ENCODE peak calls at places on chromosomes 2 and 18, in nine cellular contexts. B is A549, G is prostate gland, A is breast epithelium, J is transverse colon, V is lower leg skin, T is H1, Q is adrenal gland, D is tibial nerve. C is an unnamed sample.

GRCh38 chr2:181680055-181680936 is at the start of gene NEUROD1:
- DNase-seq in B (peak), G (no peak), A (no peak), J (no peak), V (no peak), T (peak), Q (no peak), D (no peak), C (peak)

GRCh38 chr2:197294260-197294659 is 16.3 kb downstream of the ANKRD44 start:
- DNase-seq in B (no peak), G (no peak), A (no peak), J (no peak), V (no peak), T (no peak), Q (no peak), D (no peak), C (no peak)

GRCh38 chr2:182893666-182894065 is 27.2 kb upstream of the FRZB start:
- DNase-seq in B (no peak), G (no peak), A (no peak), J (no peak), V (no peak), T (no peak), Q (no peak), D (no peak), C (no peak)

GRCh38 chr2:101474752-101475384 is at the start of gene RFX8:
- DNase-seq in B (no peak), G (no peak), A (no peak), J (no peak), V (no peak), T (no peak), Q (no peak), D (peak), C (peak)

GRCh38 chr2:5453648-5454390 is 238.4 kb upstream of the SOX11 start:
- DNase-seq in B (no peak), G (no peak), A (no peak), J (no peak), V (no peak), T (no peak), Q (no peak), D (no peak), C (no peak)

GRCh38 chr2:150866431-150866830 is 379.0 kb upstream of the RND3 start:
- DNase-seq in B (no peak), G (no peak), A (no peak), J (no peak), V (no peak), T (no peak), Q (no peak), D (no peak), C (no peak)

GRCh38 chr2:61905372-61906186 is at the start of gene COMMD1:
- DNase-seq in B (peak), G (peak), A (peak), J (peak), V (peak), T (no peak), Q (peak), D (peak), C (peak)

GRCh38 chr2:49278561-49278960 is 124.2 kb upstream of the FSHR start:
- DNase-seq in B (no peak), G (no peak), A (no peak), J (no peak), V (no peak), T (no peak), Q (no peak), D (no peak), C (no peak)

GRCh38 chr2:230650585-230651137 is 62.0 kb upstream of the CAB39 start:
- DNase-seq in B (no peak), G (no peak), A (no peak), J (no peak), V (no peak), T (no peak), Q (no peak), D (no peak), C (no peak)

GRCh38 chr2:187051350-187051749 is 202.4 kb upstream of the ZSWIM2 start:
- DNase-seq in B (no peak), G (no peak), A (no peak), J (no peak), V (no peak), T (no peak), Q (no peak), D (no peak), C (no peak)
- TF ChIP-seq CTCF in B (no peak), G (no peak), A (no peak), J (no peak), V (no peak), T (no peak), Q (no peak), D (no peak), C (no peak)

DNA sequence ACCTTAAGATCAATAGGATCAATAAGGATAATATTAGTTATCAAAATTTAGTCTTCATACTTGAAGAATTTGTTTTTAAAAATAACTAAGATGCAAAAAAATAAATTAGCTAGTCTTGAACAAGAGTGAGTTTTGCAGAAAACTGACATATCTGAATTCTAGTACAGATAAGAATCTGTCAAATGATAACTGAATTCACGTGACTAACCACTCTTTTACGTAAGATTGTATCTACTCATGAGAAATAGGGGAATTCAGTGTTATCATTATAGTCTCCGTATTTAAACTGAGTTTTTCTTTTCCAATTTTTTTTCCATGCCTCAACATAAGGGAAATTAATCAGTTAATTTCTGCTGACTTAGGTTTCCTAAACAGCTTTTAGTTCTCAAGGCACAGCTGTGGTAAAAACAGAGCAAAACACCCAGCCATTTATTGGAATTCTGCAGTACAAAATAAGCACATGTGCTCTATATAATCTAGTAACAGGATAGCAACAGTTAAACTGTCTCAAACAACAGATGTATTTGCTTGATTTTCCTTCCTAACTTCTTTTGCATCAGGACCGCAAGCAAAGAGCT is 19.1 kb downstream of the SLC40A1 start:
- DNase-seq in B (no peak), G (no peak), A (no peak), J (no peak), V (no peak), T (no peak), Q (no peak), D (no peak), C (no peak)
- TF ChIP-seq POLR2A in B (no peak), G (no peak), A (no peak), J (no peak), V (no peak), T (no peak), Q (no peak), D (no peak), C (no peak)

DNA sequence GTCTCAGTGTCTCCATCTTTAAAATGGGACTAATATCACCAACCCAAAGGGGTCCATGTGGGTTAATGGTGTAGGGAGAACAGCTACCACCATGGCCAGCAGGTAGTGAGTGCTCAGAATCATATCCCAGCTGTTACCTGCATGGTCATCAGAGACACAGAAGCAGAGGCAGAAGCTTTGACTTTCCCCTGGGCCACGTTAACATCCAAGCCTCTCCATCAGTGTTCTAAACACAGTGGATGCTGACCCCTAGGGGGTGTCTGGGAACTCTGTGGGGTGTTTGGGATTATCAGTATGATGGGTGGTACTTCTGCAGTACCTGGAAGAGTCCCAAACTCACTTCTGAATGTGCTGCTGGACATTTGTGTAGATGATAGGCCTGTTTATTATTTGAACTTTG is 93.6 kb downstream of the GYPC start:
- DNase-seq in B (no peak), G (no peak), A (no peak), J (no peak), V (no peak), T (no peak), Q (no peak), D (no peak), C (no peak)
- TF ChIP-seq CTCF in B (no peak), G (no peak), A (no peak), J (no peak), V (no peak), T (no peak), Q (peak), D (no peak), C (no peak)

DNA sequence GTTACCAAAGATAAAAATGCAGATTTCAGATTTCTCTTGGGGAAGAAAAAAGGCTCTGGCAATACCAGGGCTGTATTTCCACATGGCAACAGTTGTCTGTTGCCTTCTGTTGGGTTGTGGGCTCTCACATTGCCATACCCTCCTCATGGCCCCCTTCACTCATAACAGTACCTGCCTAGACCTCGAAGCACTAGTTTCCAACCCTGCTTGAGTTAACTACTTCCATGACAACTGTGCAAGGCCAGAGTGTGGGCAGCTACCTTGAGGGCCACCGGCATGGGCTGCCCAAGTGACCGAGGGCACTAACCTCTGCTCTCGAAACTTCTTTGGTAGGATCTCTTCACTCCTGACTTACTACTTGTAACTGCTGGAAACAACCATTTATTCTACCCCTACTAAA is 2.5 kb upstream of the ACTR3 start:
- DNase-seq in B (no peak), G (no peak), A (no peak), J (no peak), V (no peak), T (no peak), Q (no peak), D (no peak), C (no peak)
- TF ChIP-seq POLR2A in B (no peak), G (no peak), A (no peak), J (no peak), V (no peak), T (no peak), Q (no peak), D (no peak), C (no peak)

DNA sequence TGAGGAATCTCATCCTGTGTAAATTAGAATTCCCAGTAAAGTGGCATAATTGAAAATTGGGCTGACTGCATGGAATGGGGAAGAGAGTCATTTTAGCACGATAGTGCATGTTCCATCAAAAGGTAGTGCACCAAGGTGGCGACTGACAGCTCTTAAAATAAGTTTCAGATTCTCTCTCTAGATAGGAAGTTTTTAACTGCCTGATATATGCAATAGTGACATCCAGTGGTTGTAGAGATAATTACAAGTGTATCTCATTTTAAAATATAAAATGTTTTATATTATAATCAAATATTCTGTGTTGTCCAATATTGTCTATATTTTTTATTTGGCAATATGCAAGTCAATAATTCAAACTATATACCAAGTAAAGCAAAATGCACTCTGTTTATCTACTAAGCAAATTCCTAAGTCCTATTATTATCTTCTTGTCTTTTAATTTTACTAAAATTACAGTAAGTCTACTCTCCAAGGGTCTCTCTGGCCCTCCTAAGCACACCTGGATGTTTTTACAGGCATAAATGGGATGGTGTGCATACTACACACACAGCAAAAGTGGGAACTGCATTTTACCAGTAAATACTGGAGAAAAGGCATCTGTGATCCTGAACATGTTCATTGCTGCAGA is 397.7 kb upstream of the HNRNPA3 start:
- DNase-seq in B (peak), G (no peak), A (no peak), J (no peak), V (no peak), T (no peak), Q (no peak), D (no peak), C (no peak)
- TF ChIP-seq CTCF in B (peak), G (peak), A (peak), J (peak), V (no peak), T (peak), Q (peak), D (peak), C (peak)

DNA sequence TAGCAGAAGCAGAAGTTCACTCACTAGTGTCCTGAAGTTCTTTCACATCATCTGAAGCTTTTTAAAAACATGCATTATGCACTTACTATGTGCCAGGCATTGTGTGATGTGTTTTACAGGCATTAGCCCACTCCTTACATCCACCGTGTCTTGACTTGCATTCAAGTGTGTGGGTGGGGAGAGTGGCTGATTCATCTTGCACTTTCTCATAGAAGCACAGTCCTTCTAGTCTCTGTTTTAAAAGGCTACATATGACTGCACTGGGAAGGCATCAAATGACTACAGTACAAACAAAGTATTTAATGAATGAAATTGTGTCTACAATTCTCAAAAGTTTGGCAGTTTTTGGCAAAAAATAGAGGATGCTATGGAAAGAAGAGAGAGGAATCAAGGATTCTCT is 21.6 kb upstream of the DSC3 start:
- DNase-seq in B (no peak), G (no peak), A (no peak), J (no peak), V (no peak), T (no peak), Q (no peak), D (no peak), C (no peak)
- TF ChIP-seq POLR2A in B (no peak), G (no peak), A (no peak), J (no peak), V (no peak), T (no peak), Q (no peak), D (no peak), C (no peak)

GRCh38 chr18:75044791-75045190 is 164.1 kb downstream of the PTGR3 start:
- DNase-seq in B (no peak), G (no peak), A (no peak), J (no peak), V (no peak), T (no peak), Q (no peak), D (no peak), C (no peak)

GRCh38 chr18:75045249-75045648 is 163.7 kb downstream of the PTGR3 start:
- DNase-seq in B (no peak), G (no peak), A (no peak), J (no peak), V (no peak), T (no peak), Q (no peak), D (no peak), C (no peak)

GRCh38 chr18:75043478-75043877 is 165.5 kb downstream of the PTGR3 start:
- DNase-seq in B (no peak), G (no peak), A (no peak), J (no peak), V (no peak), T (no peak), Q (no peak), D (no peak), C (no peak)

GRCh38 chr18:75041586-75041985 is 167.4 kb downstream of the PTGR3 start:
- DNase-seq in B (peak), G (no peak), A (no peak), J (no peak), V (no peak), T (no peak), Q (no peak), D (no peak), C (no peak)

GRCh38 chr18:75044296-75044695 is 164.6 kb downstream of the PTGR3 start:
- DNase-seq in B (no peak), G (no peak), A (no peak), J (no peak), V (no peak), T (no peak), Q (no peak), D (no peak), C (no peak)
- TF ChIP-seq CTCF in B (no peak), G (no peak), A (no peak), J (no peak), V (no peak), T (no peak), Q (no peak), D (no peak), C (no peak)

DNA sequence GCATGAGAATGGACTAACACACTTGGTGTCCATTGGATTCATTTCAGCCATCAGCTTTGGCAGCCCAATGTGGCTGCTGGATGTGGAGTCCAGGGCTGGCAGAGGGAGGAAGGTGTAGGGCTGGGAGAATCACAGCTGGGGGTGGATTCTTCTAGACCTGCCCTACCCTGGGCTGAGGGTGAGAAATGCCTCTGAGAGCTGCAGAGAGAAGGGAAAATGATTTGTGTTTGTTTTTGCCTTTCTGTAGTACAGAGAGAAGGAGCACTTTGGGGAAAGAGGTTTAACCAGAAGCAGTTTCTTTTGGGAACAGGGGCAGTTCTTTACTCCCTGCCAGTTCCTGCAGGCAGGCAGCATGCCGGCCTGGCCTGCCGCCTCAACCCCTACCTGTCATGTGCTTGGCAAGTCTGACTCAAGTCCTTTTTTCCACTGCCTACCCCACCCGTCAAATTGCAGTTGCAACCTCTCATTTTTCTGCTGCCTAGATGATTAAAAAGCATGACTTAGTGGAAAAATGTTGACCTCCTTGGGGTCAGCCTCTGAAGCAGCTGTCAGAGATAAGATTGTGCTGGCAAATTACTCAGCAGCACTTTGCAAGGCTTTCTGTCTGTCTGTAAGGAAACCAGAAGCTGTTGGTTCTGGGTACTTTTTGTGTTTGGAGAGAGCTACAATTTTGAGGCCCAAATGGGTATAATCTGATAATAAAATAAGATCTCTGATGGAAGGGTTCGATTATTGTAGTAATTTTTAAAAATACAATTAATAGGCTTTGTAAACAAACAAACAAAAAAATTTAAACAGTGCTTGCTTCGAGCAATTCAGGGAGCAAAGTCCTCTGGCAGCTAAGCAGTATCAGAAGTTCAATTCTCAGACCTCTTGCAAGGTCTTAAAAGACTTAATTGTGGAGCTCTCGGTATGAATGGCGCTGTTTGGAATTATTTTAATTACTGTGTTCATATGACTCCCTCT is 21.7 kb downstream of the LBH start:
- DNase-seq in B (peak), G (peak), A (no peak), J (peak), V (peak), T (no peak), Q (peak), D (no peak), C (peak)
- TF ChIP-seq POLR2A in B (no peak), G (no peak), A (no peak), J (no peak), V (no peak), T (no peak), Q (peak), D (no peak), C (peak)

DNA sequence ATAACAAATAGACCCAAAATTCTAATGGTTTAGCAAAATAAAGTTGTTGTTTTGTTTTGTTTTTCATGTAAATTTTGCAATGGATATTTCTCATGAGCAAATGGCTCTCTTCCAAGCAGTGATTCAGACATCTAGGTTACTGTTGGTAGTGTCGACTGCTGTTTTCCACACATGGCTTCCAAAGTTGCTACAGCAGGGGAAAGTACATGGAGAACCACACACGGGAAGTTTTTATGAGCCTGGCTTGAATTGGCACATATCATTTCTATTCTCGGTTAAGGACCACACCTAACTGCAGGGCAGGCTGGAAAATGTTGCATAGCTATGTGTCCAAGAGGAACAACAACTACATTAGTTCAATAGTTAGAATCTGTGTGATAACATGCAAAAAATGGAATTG is 262.1 kb downstream of the GALNT13 start:
- DNase-seq in B (peak), G (no peak), A (no peak), J (no peak), V (no peak), T (no peak), Q (no peak), D (peak), C (no peak)
- TF ChIP-seq CTCF in B (no peak), G (no peak), A (no peak), J (no peak), V (no peak), T (no peak), Q (no peak), D (no peak), C (no peak)

GRCh38 chr18:74148543-74149070 is 284 bp downstream of the TIMM21 start:
- DNase-seq in B (no peak), G (no peak), A (no peak), J (no peak), V (no peak), T (no peak), Q (no peak), D (no peak), C (no peak)
- TF ChIP-seq POLR2A in B (no peak), G (no peak), A (no peak), J (no peak), V (no peak), T (no peak), Q (no peak), D (no peak), C (no peak)